ENCODE peak calls at places on chromosomes 11 and 22, in nine cellular contexts. E is stimulated activated CD8-positive, alpha-beta memory T cell treated with anti-CD3 and anti-CD28 coated beads, Interleukin-7, amount 100 ng/mL, for 4 hours; J is progenitor cell of endocrine pancreas; T is AG04450; U is stomach; I is upper lobe of right lung; X is endothelial cell; M is aorta; A is esophagus squamous epithelium. V is an unnamed sample.

GRCh38 chr11:45593992-45594391 is 71.4 kb downstream of the CHST1 start:
- DNase-seq in E (no peak), J (no peak), T (no peak), U (no peak), I (no peak), X (no peak), M (no peak), A (no peak), V (no peak)

GRCh38 chr11:1163911-1164735 is 6.4 kb downstream of the MUC5AC start:
- DNase-seq in E (no peak), J (no peak), T (no peak), U (peak), I (peak), X (no peak), M (no peak), A (no peak), V (no peak)

GRCh38 chr11:57427692-57428082 is 766 bp upstream of the SLC43A3 start:
- DNase-seq in E (no peak), J (no peak), T (no peak), U (peak), I (no peak), X (no peak), M (peak), A (no peak), V (no peak)

GRCh38 chr11:58503361-58503856 is 4.5 kb downstream of the OR5B21 start:
- DNase-seq in E (no peak), J (no peak), T (no peak), U (no peak), I (no peak), X (no peak), M (no peak), A (no peak), V (no peak)

GRCh38 chr11:125942771-125943428 is 2.9 kb upstream of the VSIG10L2 start:
- DNase-seq in E (no peak), J (no peak), T (no peak), U (peak), I (peak), X (no peak), M (peak), A (no peak), V (no peak)

GRCh38 chr11:3130269-3131071 is 34.6 kb downstream of the OSBPL5 start:
- DNase-seq in E (no peak), J (no peak), T (no peak), U (no peak), I (peak), X (no peak), M (peak), A (no peak), V (peak)

GRCh38 chr11:33258631-33259184 is 1.5 kb downstream of the HIPK3 start:
- DNase-seq in E (no peak), J (no peak), T (no peak), U (no peak), I (no peak), X (no peak), M (no peak), A (no peak), V (no peak)

GRCh38 chr11:1060885-1061616 is 13.6 kb upstream of the MUC2 start:
- DNase-seq in E (no peak), J (no peak), T (no peak), U (peak), I (peak), X (no peak), M (peak), A (no peak), V (no peak)

GRCh38 chr11:66337103-66337899 is 1.1 kb upstream of the RIN1 start:
- DNase-seq in E (no peak), J (no peak), T (no peak), U (no peak), I (peak), X (no peak), M (peak), A (no peak), V (peak)

GRCh38 chr11:132402056-132402684 is 1031.8 kb downstream of the NTM start:
- DNase-seq in E (no peak), J (peak), T (peak), U (no peak), I (no peak), X (peak), M (no peak), A (no peak), V (peak)

GRCh38 chr11:8360086-8360828 is 96.6 kb upstream of the LMO1 start:
- DNase-seq in E (no peak), J (no peak), T (no peak), U (no peak), I (peak), X (no peak), M (no peak), A (no peak), V (no peak)

GRCh38 chr11:76096552-76096951 is 109.8 kb downstream of the WNT11 start:
- DNase-seq in E (no peak), J (no peak), T (no peak), U (no peak), I (no peak), X (no peak), M (no peak), A (no peak), V (no peak)

GRCh38 chr11:94574193-94574961 is 7.2 kb downstream of the PIWIL4 start:
- DNase-seq in E (no peak), J (no peak), T (peak), U (no peak), I (no peak), X (no peak), M (peak), A (no peak), V (no peak)

GRCh38 chr22:50199836-50200332 is 927 bp upstream of the SELENOO start:
- DNase-seq in E (no peak), J (no peak), T (no peak), U (peak), I (no peak), X (no peak), M (no peak), A (no peak), V (peak)

GRCh38 chr11:130546438-130546837 is 98.0 kb downstream of the ADAMTS15 start:
- DNase-seq in E (no peak), J (no peak), T (no peak), U (no peak), I (no peak), X (no peak), M (no peak), A (no peak), V (no peak)

GRCh38 chr11:72643547-72643946 is 30.7 kb downstream of the PDE2A start:
- DNase-seq in E (no peak), J (no peak), T (no peak), U (no peak), I (no peak), X (no peak), M (peak), A (no peak), V (no peak)

GRCh38 chr11:104161751-104162450 is 2.0 kb downstream of the PDGFD start:
- DNase-seq in E (no peak), J (no peak), T (no peak), U (no peak), I (no peak), X (no peak), M (no peak), A (no peak), V (no peak)

GRCh38 chr11:47553417-47553746 is 450 bp upstream of the CELF1 start:
- DNase-seq in E (no peak), J (no peak), T (no peak), U (peak), I (no peak), X (no peak), M (no peak), A (no peak), V (no peak)

GRCh38 chr11:119673389-119674336 is 55.3 kb downstream of the NECTIN1 start:
- DNase-seq in E (peak), J (no peak), T (no peak), U (peak), I (no peak), X (no peak), M (no peak), A (no peak), V (no peak)

GRCh38 chr11:118607401-118608267 is at the start of gene PHLDB1:
- DNase-seq in E (peak), J (peak), T (no peak), U (peak), I (peak), X (peak), M (peak), A (no peak), V (peak)

GRCh38 chr11:134940441-134941125 is 528.5 kb upstream of the B3GAT1 start:
- DNase-seq in E (no peak), J (no peak), T (no peak), U (no peak), I (no peak), X (no peak), M (no peak), A (no peak), V (no peak)

V was measured in glutamatergic neuron.